ENCODE peak calls at places on chromosomes 2 and 18, in six cellular contexts. A is fibroblast of pulmonary artery; V is NCI-H460; P is activated naive CD4-positive, alpha-beta T cell treated with Interleukin-2 at 50 U/mL for 16 hours; R is C1 segment of cervical spinal cord; M is HTR-8/SVneo. E is an unnamed sample.

GRCh38 chr2:67686254-67686653 is 289.1 kb downstream of the ETAA1 start:
- DNase-seq in P (no peak), V (no peak), R (no peak), M (no peak), A (no peak), E (no peak)

GRCh38 chr2:118227698-118228508 is 139.6 kb downstream of the INSIG2 start:
- DNase-seq in P (no peak), V (no peak), A (no peak), R (no peak), M (no peak), E (peak; percentile 65)

GRCh38 chr2:160613466-160614153 is 120.0 kb upstream of the RBMS1 start:
- DNase-seq in P (no peak), M (no peak), A (peak; percentile 65), V (no peak), R (no peak), E (peak; percentile 77)

GRCh38 chr18:13613591-13614317 is 112.6 kb downstream of the FAM210A start:
- DNase-seq in R (no peak), P (no peak), A (no peak), V (no peak), M (no peak), E (no peak)

GRCh38 chr2:73896362-73897239 is 3.8 kb downstream of the ACTG2 start:
- DNase-seq in P (no peak), A (peak; percentile 50), V (no peak), R (no peak), M (no peak), E (no peak)

GRCh38 chr18:40962784-40963183 is 992.2 kb upstream of the PIK3C3 start:
- DNase-seq in R (no peak), A (peak; percentile 52), P (no peak), V (no peak), M (no peak), E (peak; percentile 58)

GRCh38 chr2:131105950-131106801 is 1.0 kb downstream of the PLEKHB2 start:
- DNase-seq in M (peak; percentile 44), R (no peak), P (peak; percentile 55), V (no peak), A (peak; percentile 61), E (peak; percentile 65)

GRCh38 chr2:85741811-85742507 is 11.8 kb upstream of the ATOH8 start:
- DNase-seq in P (no peak), M (peak; percentile 53), V (peak; percentile 46), A (peak; percentile 90), R (peak; percentile 68), E (peak; percentile 75)

GRCh38 chr2:237122214-237122666 is 36.6 kb downstream of the COPS8 start:
- DNase-seq in P (peak; percentile 52), R (no peak), V (peak; percentile 75), A (peak; percentile 84), M (peak; percentile 56), E (peak; percentile 69)

GRCh38 chr2:50746526-50746925 is 285.4 kb downstream of the NRXN1 start:
- DNase-seq in M (peak; percentile 5), V (no peak), A (peak; percentile 29), R (no peak), P (no peak), E (peak; percentile 42)

E was measured in epithelial cell of esophagus.